ENCODE peak calls at places on chromosomes 16 and 17, in six cellular contexts. F is tibial artery, D is aorta, K is IMR-90, Y is A549, E is tibial nerve. I is an unnamed sample. For H3K4me1, the result is how much of the 10 kb centered on the place peaks cover.

GRCh38 chr17:57107498-57108101 is 22.6 kb downstream of the AKAP1 start:
- DNase-seq in F (no peak), D (peak), K (peak), Y (no peak), E (no peak), I (no peak)

GRCh38 chr16:88369447-88370008 is 13.2 kb upstream of the ZNF469 start:
- DNase-seq in F (no peak), D (peak), K (no peak), Y (no peak), E (no peak), I (no peak)

GRCh38 chr17:80730739-80731138 is 186.1 kb downstream of the RPTOR start:
- DNase-seq in F (no peak), D (no peak), K (no peak), Y (no peak), E (no peak), I (no peak)

GRCh38 chr16:66261826-66262225 is 104.7 kb upstream of the CDH5 start:
- DNase-seq in F (no peak), D (no peak), K (no peak), Y (no peak), E (no peak), I (no peak)

GRCh38 chr17:48241770-48242497 is 134.4 kb downstream of the SNX11 start:
- DNase-seq in F (no peak), D (no peak), K (no peak), Y (no peak), E (no peak), I (no peak)

GRCh38 chr16:71440669-71441347 is 1.0 kb downstream of the TLE7 start:
- DNase-seq in F (no peak), D (no peak), K (no peak), Y (no peak), E (no peak), I (no peak)

GRCh38 chr17:59600169-59600568 is 19.5 kb upstream of the CLTC start:
- DNase-seq in F (no peak), D (no peak), K (no peak), Y (no peak), E (no peak), I (no peak)

GRCh38 chr17:64420143-64420670 is 28.7 kb upstream of the MILR1 start:
- DNase-seq in F (no peak), D (no peak), K (peak), Y (peak), E (no peak), I (no peak)

GRCh38 chr17:9805769-9806168 is 14.4 kb upstream of the DHRS7C start:
- DNase-seq in F (no peak), D (no peak), K (no peak), Y (no peak), E (no peak), I (no peak)

GRCh38 chr17:58667934-58668597 is 23.8 kb downstream of the TEX14 start:
- DNase-seq in F (no peak), D (no peak), K (peak), Y (no peak), E (no peak), I (no peak)

GRCh38 chr17:58200024-58200633 is 7.6 kb downstream of the EPX start:
- DNase-seq in F (no peak), D (peak), K (peak), Y (peak), E (no peak), I (no peak)

GRCh38 chr17:792277-792676 is 10.1 kb downstream of the MRM3 start:
- DNase-seq in F (no peak), D (no peak), K (peak), Y (peak), E (no peak), I (no peak)

GRCh38 chr16:11497851-11498289 is 88.8 kb downstream of the LITAF start:
- DNase-seq in F (peak), D (no peak), K (peak), Y (no peak), E (no peak), I (peak)

GRCh38 chr17:38743556-38744171 is 4.5 kb downstream of the PCGF2 start:
- DNase-seq in F (no peak), D (no peak), K (no peak), Y (no peak), E (no peak), I (no peak)

GRCh38 chr17:35345926-35346771 is 27.3 kb downstream of the SLFN11 start:
- DNase-seq in F (peak), D (peak), K (peak), Y (no peak), E (peak), I (peak)

GRCh38 chr16:83533193-83533592 is 274.6 kb upstream of the HSBP1 start:
- DNase-seq in F (no peak), D (no peak), K (peak), Y (no peak), E (no peak), I (no peak)

GRCh38 chr17:37494971-37495370 is 5.3 kb downstream of the DUSP14 start:
- DNase-seq in F (no peak), D (no peak), K (no peak), Y (no peak), E (no peak), I (no peak)

GRCh38 chr16:46949216-46949892 is 24.1 kb downstream of the DNAJA2 start:
- DNase-seq in F (no peak), D (no peak), K (no peak), Y (no peak), E (no peak), I (no peak)

GRCh38 chr16:70760221-70760620 is 40.7 kb downstream of the VAC14 start:
- DNase-seq in F (no peak), D (no peak), K (no peak), Y (no peak), E (no peak), I (no peak)

GRCh38 chr16:56241596-56241995 is 50.3 kb downstream of the GNAO1 start:
- DNase-seq in F (no peak), D (no peak), K (peak), Y (no peak), E (no peak), I (no peak)

GRCh38 chr17:82022310-82022980 is at the start of gene CENPX:
- DNase-seq in F (no peak), D (no peak), K (no peak), Y (no peak), E (no peak), I (no peak)

GRCh38 chr17:17061516-17061915 is 19.3 kb downstream of the MPRIP start:
- DNase-seq in F (peak), D (no peak), K (no peak), Y (no peak), E (no peak), I (no peak)
- H3K4me1 ChIP-seq in F (half or more), D (under half), K (under half), Y (half or more), E (half or more), I (half or more)

DNA sequence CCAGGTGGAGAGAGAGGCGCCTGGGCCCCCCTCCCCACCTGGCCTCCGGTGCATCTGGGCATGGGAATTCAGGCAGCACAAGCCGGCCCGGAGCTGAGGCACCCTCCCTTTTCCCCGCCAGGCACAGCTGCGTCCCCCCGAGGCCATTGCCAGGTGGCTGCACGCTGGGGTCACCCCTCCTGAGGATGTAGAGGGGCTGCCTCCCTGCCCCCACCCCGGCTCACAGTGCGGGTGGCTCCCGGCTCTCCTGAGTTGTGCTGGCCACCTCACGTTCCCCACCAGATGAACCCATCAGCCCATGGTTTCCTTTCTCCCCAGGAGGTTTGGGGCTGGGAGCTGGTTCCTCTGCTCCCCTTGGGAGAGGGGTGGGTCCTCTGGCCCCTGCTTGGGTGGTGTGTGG is 12.6 kb downstream of the CACNA1H start:
- DNase-seq in F (no peak), D (no peak), K (no peak), Y (no peak), E (no peak), I (no peak)
- H3K4me1 ChIP-seq in F (half or more), D (under half), K (under half), Y (under half), E (under half), I (under half)

GRCh38 chr17:68290268-68290954 is 516 bp downstream of the SLC16A6 start:
- DNase-seq in F (no peak), D (peak), K (no peak), Y (no peak), E (no peak), I (no peak)

GRCh38 chr17:68289936-68290267 is 1.0 kb downstream of the SLC16A6 start:
- DNase-seq in F (no peak), D (no peak), K (no peak), Y (no peak), E (no peak), I (no peak)

GRCh38 chr17:68291836-68292688 is 767 bp downstream of the ARSG start:
- DNase-seq in F (peak), D (peak), K (peak), Y (peak), E (peak), I (peak)

GRCh38 chr17:68292689-68293040 is 1.4 kb downstream of the ARSG start:
- DNase-seq in F (no peak), D (no peak), K (no peak), Y (no peak), E (no peak), I (no peak)

GRCh38 chr17:68290955-68291835 is at the start of the genes ARSG and SLC16A6:
- DNase-seq in F (no peak), D (peak), K (peak), Y (peak), E (peak), I (no peak)
- H3K4me1 ChIP-seq in F (under half), D (under half), K (under half), Y (under half), E (under half), I (under half)

DNA sequence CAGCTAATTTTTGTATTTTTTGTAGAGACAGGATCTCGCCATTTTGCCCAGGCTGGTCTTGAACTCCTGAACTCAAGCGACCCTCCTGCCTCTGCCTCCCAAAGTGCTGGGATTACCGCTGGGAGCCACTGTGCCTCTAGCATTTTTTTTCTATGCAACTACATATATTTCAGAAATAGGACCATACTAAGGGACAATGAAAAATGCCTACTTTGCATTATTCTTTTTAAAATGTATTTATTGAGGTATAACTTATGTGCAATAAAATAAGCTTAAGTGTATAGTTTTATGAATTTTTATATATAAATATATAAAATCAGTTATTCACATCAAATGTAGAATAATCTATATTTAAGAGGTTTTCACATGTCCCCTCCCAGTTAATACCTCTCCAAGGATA is 38.1 kb downstream of the KATNIP start:
- DNase-seq in F (no peak), D (no peak), K (no peak), Y (no peak), E (no peak), I (no peak)
- H3K4me1 ChIP-seq in F (under half), D (under half), K (under half), Y (under half), E (under half), I (under half)

GRCh38 chr17:40555296-40556190 is 9.7 kb downstream of the CCR7 start:
- DNase-seq in F (peak), D (peak), K (no peak), Y (no peak), E (no peak), I (peak)

GRCh38 chr17:40552806-40553693 is 12.2 kb downstream of the CCR7 start:
- DNase-seq in F (peak), D (no peak), K (no peak), Y (no peak), E (no peak), I (peak)

GRCh38 chr17:40556198-40556661 is 9.0 kb downstream of the CCR7 start:
- DNase-seq in F (no peak), D (peak), K (no peak), Y (no peak), E (no peak), I (no peak)

GRCh38 chr17:40553694-40554534 is 11.4 kb downstream of the CCR7 start:
- DNase-seq in F (peak), D (peak), K (peak), Y (no peak), E (peak), I (peak)

GRCh38 chr17:40554646-40555295 is 10.5 kb downstream of the CCR7 start:
- DNase-seq in F (peak), D (peak), K (no peak), Y (no peak), E (no peak), I (peak)
- H3K4me1 ChIP-seq in F (half or more), D (under half), K (half or more), Y (half or more), E (under half), I (under half)

GRCh38 chr17:2635675-2636074 is 42.2 kb downstream of the PAFAH1B1 start:
- DNase-seq in F (no peak), D (no peak), K (no peak), Y (no peak), E (no peak), I (no peak)
- H3K4me1 ChIP-seq in F (half or more), D (under half), K (under half), Y (under half), E (under half), I (under half)

DNA sequence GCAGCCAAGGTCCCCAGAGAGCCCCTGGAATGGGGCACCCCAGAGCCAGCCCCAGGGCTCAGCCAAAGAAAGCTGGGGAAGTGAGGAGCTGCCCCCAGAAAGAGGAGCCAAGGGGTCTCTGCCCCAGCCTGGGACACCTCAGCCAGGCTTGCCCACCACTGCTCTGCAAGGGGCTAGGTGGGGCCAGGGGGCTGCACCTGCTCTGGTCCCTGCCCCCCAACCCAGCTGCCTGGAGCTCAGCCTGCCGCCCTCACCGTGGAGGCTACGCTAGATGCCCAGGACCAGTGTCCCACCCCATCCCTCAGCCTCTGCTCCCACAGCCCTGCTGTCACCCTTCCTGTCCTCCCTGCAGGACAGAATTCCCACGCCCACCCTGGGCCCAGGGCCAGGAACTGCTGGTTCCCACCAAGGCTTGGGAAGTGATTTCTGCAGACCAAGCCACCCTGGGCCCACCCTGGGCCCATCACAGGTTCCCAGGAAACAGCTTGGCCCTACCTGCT is 28.1 kb upstream of the KRT17 start:
- DNase-seq in F (no peak), D (no peak), K (no peak), Y (no peak), E (no peak), I (no peak)
- H3K4me1 ChIP-seq in F (half or more), D (under half), K (under half), Y (under half), E (under half), I (under half)